ENCODE peak calls at places on chromosome 18, in four cellular contexts. I is WTC11, L is K562, R is HepG2. K is an unnamed sample.
A peak's percentile ranks its signal among the peaks of the same experiment; 100 is the strongest.

GRCh38 chr18:49959176-49959575 is 145.8 kb upstream of the ACAA2 start:
- DNase-seq in L (no peak), R (no peak), I (no peak), K (no peak)

GRCh38 chr18:62974928-62975675 is 259.8 kb downstream of the PHLPP1 start:
- DNase-seq in L (no peak), I (no peak), R (no peak), K (no peak)

GRCh38 chr18:7871560-7872456 is 304.7 kb downstream of the PTPRM start:
- DNase-seq in R (peak; percentile 49), L (no peak), I (no peak), K (peak; percentile 28)

GRCh38 chr18:48975221-48975816 is 24.6 kb upstream of the SMAD7 start:
- DNase-seq in R (no peak), L (no peak), I (no peak), K (no peak)

GRCh38 chr18:2331496-2331895 is 239.8 kb downstream of the METTL4 start:
- DNase-seq in L (no peak), R (no peak), I (no peak), K (no peak)

GRCh38 chr18:56413862-56414261 is 224.5 kb downstream of the TXNL1 start:
- DNase-seq in I (peak; percentile 40), L (no peak), R (no peak), K (no peak)

GRCh38 chr18:60466671-60467070 is 94.1 kb upstream of the MC4R start:
- DNase-seq in I (no peak), L (no peak), R (no peak), K (no peak)

GRCh38 chr18:6757966-6758365 is 28.4 kb downstream of the ARHGAP28 start:
- DNase-seq in L (no peak), I (no peak), R (no peak), K (no peak)

GRCh38 chr18:55513199-55513598 is 74.8 kb downstream of the TCF4 start:
- DNase-seq in L (no peak), R (no peak), I (no peak), K (no peak)

GRCh38 chr18:63562284-63562683 is 20.1 kb downstream of the SERPINB12 start:
- DNase-seq in L (no peak), I (no peak), R (no peak), K (no peak)

GRCh38 chr18:23837591-23837990 is 148.3 kb downstream of the LAMA3 start:
- DNase-seq in L (no peak), I (no peak), R (no peak), K (no peak)

GRCh38 chr18:44632469-44633145 is 48.1 kb upstream of the SETBP1 start:
- DNase-seq in L (no peak), I (no peak), R (no peak), K (no peak)

GRCh38 chr18:58967643-58968291 is 103.1 kb downstream of the ZNF532 start:
- DNase-seq in L (no peak), R (no peak), I (no peak), K (no peak)

GRCh38 chr18:23196119-23197004 is 61.1 kb downstream of the CABLES1 start:
- DNase-seq in L (no peak), I (peak; percentile 62), R (no peak), K (no peak)

GRCh38 chr18:66557091-66557490 is 46.8 kb downstream of the CDH19 start:
- DNase-seq in R (no peak), I (no peak), L (no peak), K (no peak)

GRCh38 chr18:58847383-58848071 is 17.1 kb upstream of the ZNF532 start:
- DNase-seq in L (no peak), I (peak; percentile 96), R (no peak), K (no peak)

GRCh38 chr18:60092073-60092472 is 192.3 kb downstream of the PMAIP1 start:
- DNase-seq in R (no peak), I (no peak), L (no peak), K (no peak)

GRCh38 chr18:63046375-63046774 is 273.2 kb downstream of the BCL2 start:
- DNase-seq in R (no peak), L (no peak), I (no peak), K (peak; percentile 6)

GRCh38 chr18:13216732-13217465 is 1.7 kb upstream of the LDLRAD4 start:
- DNase-seq in R (no peak), I (peak; percentile 68), L (no peak), K (no peak)

GRCh38 chr18:500556-501405 is at the start of gene COLEC12:
- DNase-seq in R (no peak), I (peak; percentile 53), L (no peak), K (no peak)

GRCh38 chr18:28081516-28081915 is 95.4 kb downstream of the CDH2 start:
- DNase-seq in R (no peak), L (no peak), I (no peak), K (no peak)

GRCh38 chr18:55243852-55244251 is 284.6 kb upstream of the CCDC68 start:
- DNase-seq in L (no peak), I (no peak), R (no peak), K (no peak)

GRCh38 chr18:46542545-46542944 is 114.5 kb downstream of the LOXHD1 start:
- DNase-seq in L (no peak), R (no peak), I (no peak), K (no peak)

GRCh38 chr18:28584726-28585125 is 407.8 kb upstream of the CDH2 start:
- DNase-seq in L (no peak), R (no peak), I (peak; percentile 17), K (no peak)

GRCh38 chr18:36031407-36031806 is 36.0 kb downstream of the RPRD1A start:
- DNase-seq in R (no peak), I (no peak), L (no peak), K (no peak)

GRCh38 chr18:36031903-36032302 is 35.5 kb downstream of the RPRD1A start:
- DNase-seq in R (no peak), L (no peak), I (no peak), K (no peak)

GRCh38 chr18:36034299-36034895 is 33.0 kb downstream of the RPRD1A start:
- DNase-seq in R (no peak), I (no peak), L (no peak), K (no peak)

GRCh38 chr18:36038102-36038663 is 29.2 kb downstream of the RPRD1A start:
- DNase-seq in L (no peak), I (no peak), R (no peak), K (no peak)

DNA sequence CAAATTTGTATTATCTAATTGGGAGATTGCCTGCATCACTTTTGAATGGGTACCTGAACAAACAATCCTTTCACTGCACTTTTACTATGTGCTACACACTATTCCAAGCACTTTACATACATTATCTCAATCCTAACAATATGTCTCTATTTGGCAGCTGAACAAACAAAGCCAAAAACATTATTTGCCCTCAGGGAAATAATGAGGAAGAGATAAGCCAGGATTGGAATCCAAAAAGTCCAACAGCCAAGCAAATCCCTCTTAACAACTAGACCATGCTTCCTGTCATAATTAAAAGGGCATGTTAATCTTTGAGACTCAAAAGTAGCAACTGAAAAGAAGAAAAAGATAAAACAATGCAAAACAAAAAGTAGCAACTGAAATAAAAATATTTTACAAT is 32.1 kb downstream of the RPRD1A start:
- DNase-seq in R (no peak), L (no peak), I (no peak), K (no peak)
- TF ChIP-seq NR3C1 in R (no peak), L (no peak), I (no peak), K (no peak)

GRCh38 chr18:74896390-74896991 is 298.8 kb downstream of the ZNF407 start:
- DNase-seq in R (peak; percentile 62), L (peak; percentile 30), I (peak; percentile 60), K (peak; percentile 51)
- TF ChIP-seq NR3C1 in R (no peak), L (no peak), I (no peak), K (no peak)

GRCh38 chr18:33579147-33579867 is 1.3 kb downstream of the ASXL3 start:
- DNase-seq in I (no peak), R (no peak), L (no peak), K (no peak)
- TF ChIP-seq NR3C1 in I (no peak), R (no peak), L (no peak), K (no peak)

GRCh38 chr18:75654928-75655745 is 227.6 kb upstream of the SMIM21 start:
- DNase-seq in I (no peak), L (no peak), R (no peak), K (no peak)
- TF ChIP-seq NR3C1 in I (no peak), L (no peak), R (no peak), K (no peak)

DNA sequence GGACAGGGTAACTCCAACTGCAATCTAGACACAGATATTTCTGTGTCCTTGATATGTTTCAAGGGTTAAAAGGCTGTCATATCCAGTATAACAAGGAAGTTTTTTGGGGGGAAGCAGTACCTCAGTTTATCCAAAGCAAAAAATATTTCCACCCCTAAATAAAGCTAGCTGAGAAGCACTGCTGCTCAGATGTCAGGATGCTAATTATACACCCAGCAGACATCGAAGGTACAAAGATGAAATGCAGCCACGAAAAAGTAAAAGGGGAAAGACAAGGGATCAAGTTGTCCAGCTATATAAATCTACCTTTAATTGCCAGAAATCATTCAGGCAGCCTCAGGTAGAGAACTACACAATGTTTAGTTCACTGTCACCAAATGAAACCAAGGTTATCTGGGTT is 26.2 kb downstream of the ELAC1 start:
- DNase-seq in I (no peak), R (no peak), L (no peak), K (no peak)
- TF ChIP-seq NR3C1 in I (no peak), R (no peak), L (no peak), K (no peak)

DNA sequence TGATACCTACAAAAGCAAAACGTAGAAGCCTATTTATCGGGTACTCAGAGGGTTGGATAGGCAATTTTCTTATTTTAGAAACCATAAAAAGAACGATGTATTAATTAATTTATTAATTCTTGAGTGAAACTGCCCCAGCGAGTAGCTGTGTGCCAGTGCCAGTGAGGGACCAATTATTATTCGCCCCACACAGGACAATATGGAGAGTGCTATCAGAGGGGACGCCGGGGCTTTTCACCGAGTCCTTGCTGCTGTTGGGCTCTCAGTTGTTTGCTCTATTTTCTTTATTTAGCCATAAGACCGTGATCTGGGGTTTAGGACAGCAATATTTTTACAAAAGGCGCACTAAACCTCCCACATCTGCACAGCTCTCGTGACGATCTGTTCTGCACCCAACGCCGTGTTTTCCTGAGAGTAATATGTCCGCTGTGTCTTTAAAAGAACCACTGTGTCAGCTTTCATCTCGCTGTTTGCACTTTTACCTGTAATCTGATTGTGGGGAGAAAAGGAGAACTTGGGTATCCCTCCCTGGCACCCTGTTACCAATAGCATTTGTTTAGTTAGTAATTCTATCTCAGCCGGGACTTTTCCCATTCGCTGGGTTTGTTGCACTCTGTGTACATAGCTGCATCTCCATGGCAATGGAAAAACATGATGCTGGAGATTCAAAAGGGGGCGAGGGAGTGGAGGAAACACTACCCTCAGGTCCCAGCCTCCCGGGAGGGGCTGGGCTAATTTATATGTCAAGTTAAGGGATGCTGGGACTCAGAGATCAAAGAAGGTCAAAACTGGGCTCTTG is 30.1 kb upstream of the ZNF516 start:
- DNase-seq in I (no peak), R (peak; percentile 59), L (no peak), K (peak; percentile 36)
- TF ChIP-seq NR3C1 in I (no peak), R (no peak), L (no peak), K (no peak)

GRCh38 chr18:40863801-40864200 is 1091.2 kb upstream of the PIK3C3 start:
- DNase-seq in R (no peak), L (no peak), I (no peak), K (no peak)

GRCh38 chr18:40866013-40866644 is 1088.9 kb upstream of the PIK3C3 start:
- DNase-seq in I (no peak), R (no peak), L (peak; percentile 9), K (no peak)

GRCh38 chr18:40868110-40868858 is 1086.8 kb upstream of the PIK3C3 start:
- DNase-seq in R (peak; percentile 3), L (peak; percentile 6), I (no peak), K (peak; percentile 6)

GRCh38 chr18:40864846-40865245 is 1090.2 kb upstream of the PIK3C3 start:
- DNase-seq in I (no peak), L (no peak), R (no peak), K (no peak)

GRCh38 chr18:40867452-40867851 is 1087.6 kb upstream of the PIK3C3 start:
- DNase-seq in I (no peak), L (no peak), R (no peak), K (no peak)
- TF ChIP-seq NR3C1 in I (no peak), L (no peak), R (no peak), K (no peak)

GRCh38 chr18:37253424-37254255 is 312.0 kb downstream of the CELF4 start:
- DNase-seq in R (no peak), I (peak; percentile 66), L (peak; percentile 76), K (no peak)
- TF ChIP-seq NR3C1 in R (no peak), I (no peak), L (no peak), K (no peak)

K was measured in A549.